ENCODE peak calls at places on chromosomes 11 and 22, in four cellular contexts. One of them, this sample, is unnamed.

GRCh38 chr11:73957654-73958361 is 7.0 kb downstream of the DNAJB13 start:
- DNase-seq in amniotic stem cell: no peak
- DNase-seq in NAMALWA: no peak
- DNase-seq in cardiac fibroblast: no peak
- DNase-seq in this sample: no peak

GRCh38 chr22:35409783-35410662 is 10.1 kb downstream of the MCM5 start:
- DNase-seq in amniotic stem cell: no peak
- DNase-seq in NAMALWA: peak
- DNase-seq in cardiac fibroblast: no peak
- DNase-seq in this sample: peak

GRCh38 chr11:13292970-13293369 is 15.4 kb downstream of the BMAL1 start:
- DNase-seq in amniotic stem cell: no peak
- DNase-seq in NAMALWA: no peak
- DNase-seq in cardiac fibroblast: no peak
- DNase-seq in this sample: no peak

GRCh38 chr11:96293583-96293982 is 49.4 kb downstream of the MAML2 start:
- DNase-seq in amniotic stem cell: no peak
- DNase-seq in NAMALWA: no peak
- DNase-seq in cardiac fibroblast: peak
- DNase-seq in this sample: peak

GRCh38 chr11:12585861-12586260 is 88.4 kb upstream of the TEAD1 start:
- DNase-seq in amniotic stem cell: no peak
- DNase-seq in NAMALWA: no peak
- DNase-seq in cardiac fibroblast: no peak
- DNase-seq in this sample: no peak

GRCh38 chr11:67694875-67695555 is 20.6 kb upstream of the ALDH3B2 start:
- DNase-seq in amniotic stem cell: no peak
- DNase-seq in NAMALWA: no peak
- DNase-seq in cardiac fibroblast: no peak
- DNase-seq in this sample: no peak

GRCh38 chr11:46505741-46506485 is 87.9 kb downstream of the AMBRA1 start:
- DNase-seq in amniotic stem cell: no peak
- DNase-seq in NAMALWA: no peak
- DNase-seq in cardiac fibroblast: no peak
- DNase-seq in this sample: no peak

GRCh38 chr22:46007848-46008261 is 30.9 kb upstream of the WNT7B start:
- DNase-seq in amniotic stem cell: peak
- DNase-seq in NAMALWA: no peak
- DNase-seq in cardiac fibroblast: peak
- DNase-seq in this sample: no peak

GRCh38 chr11:8082391-8083087 is 1.5 kb downstream of the TUB start:
- DNase-seq in amniotic stem cell: no peak
- DNase-seq in NAMALWA: no peak
- DNase-seq in cardiac fibroblast: no peak
- DNase-seq in this sample: no peak

GRCh38 chr11:74154621-74155281 is 16.1 kb downstream of the C2CD3 start:
- DNase-seq in amniotic stem cell: no peak
- DNase-seq in NAMALWA: no peak
- DNase-seq in cardiac fibroblast: peak
- DNase-seq in this sample: no peak

GRCh38 chr11:120121914-120122473 is 15.9 kb downstream of the TRIM29 start:
- DNase-seq in amniotic stem cell: no peak
- DNase-seq in NAMALWA: no peak
- DNase-seq in cardiac fibroblast: no peak
- DNase-seq in this sample: no peak

GRCh38 chr11:11119917-11120316 is 233.1 kb downstream of the CSNK2A3 start:
- DNase-seq in amniotic stem cell: no peak
- DNase-seq in NAMALWA: no peak
- DNase-seq in cardiac fibroblast: no peak
- DNase-seq in this sample: no peak

GRCh38 chr11:2670541-2671100 is 29.2 kb downstream of the KCNQ1OT1 start:
- DNase-seq in amniotic stem cell: no peak
- DNase-seq in NAMALWA: no peak
- DNase-seq in cardiac fibroblast: no peak
- DNase-seq in this sample: no peak

GRCh38 chr22:41047741-41048140 is 44.7 kb upstream of the EP300 start:
- DNase-seq in amniotic stem cell: no peak
- DNase-seq in NAMALWA: no peak
- DNase-seq in cardiac fibroblast: no peak
- DNase-seq in this sample: no peak

GRCh38 chr11:75311858-75312288 is 39.6 kb downstream of the ARRB1 start:
- DNase-seq in amniotic stem cell: no peak
- DNase-seq in NAMALWA: no peak
- DNase-seq in cardiac fibroblast: peak
- DNase-seq in this sample: no peak

GRCh38 chr11:76237914-76238313 is 31.6 kb upstream of the WNT11 start:
- DNase-seq in amniotic stem cell: no peak
- DNase-seq in NAMALWA: peak
- DNase-seq in cardiac fibroblast: peak
- DNase-seq in this sample: peak

GRCh38 chr11:8698917-8699441 is 16.4 kb downstream of the RPL27A start:
- DNase-seq in amniotic stem cell: no peak
- DNase-seq in NAMALWA: no peak
- DNase-seq in cardiac fibroblast: no peak
- DNase-seq in this sample: no peak

GRCh38 chr11:19853901-19854300 is 141.3 kb downstream of the NAV2 start:
- DNase-seq in amniotic stem cell: no peak
- DNase-seq in NAMALWA: no peak
- DNase-seq in cardiac fibroblast: no peak
- DNase-seq in this sample: no peak

GRCh38 chr22:21629262-21630149 is at the start of gene YDJC:
- DNase-seq in amniotic stem cell: peak
- DNase-seq in NAMALWA: peak
- DNase-seq in cardiac fibroblast: peak
- DNase-seq in this sample: peak

GRCh38 chr11:68927280-68928107 is 23.8 kb downstream of the IGHMBP2 start:
- DNase-seq in amniotic stem cell: no peak
- DNase-seq in NAMALWA: peak
- DNase-seq in cardiac fibroblast: no peak
- DNase-seq in this sample: peak

GRCh38 chr11:69480547-69481392 is 693 bp upstream of the LINC01488 start:
- DNase-seq in amniotic stem cell: no peak
- DNase-seq in NAMALWA: no peak
- DNase-seq in cardiac fibroblast: peak
- DNase-seq in this sample: no peak

GRCh38 chr11:8262552-8263108 is 1.0 kb downstream of the LMO1 start:
- DNase-seq in amniotic stem cell: no peak
- DNase-seq in NAMALWA: no peak
- DNase-seq in cardiac fibroblast: peak
- DNase-seq in this sample: peak

This sample was measured in GM12865.